ENCODE peak calls at places on chromosome 13, in ten cellular contexts. T, E, F, O, K, C, B, N, X and G are unnamed samples.

GRCh38 chr13:110126391-110126961 is 180.5 kb downstream of the COL4A1 start:
- DNase-seq in C (no peak), B (no peak), T (no peak), N (peak; percentile 32), O (no peak), X (peak; percentile 80), K (peak; percentile 84), E (peak; percentile 90), F (no peak), G (no peak)

GRCh38 chr13:45374917-45375316 is 33.9 kb upstream of the TPT1 start:
- DNase-seq in C (no peak), K (no peak), X (no peak), E (no peak), F (no peak), N (no peak), B (no peak), T (no peak), O (no peak), G (no peak)

GRCh38 chr13:59494560-59494970 is 669.2 kb downstream of the DIAPH3 start:
- DNase-seq in C (no peak), B (no peak), E (peak; percentile 90), O (no peak), F (no peak), K (no peak), T (peak; percentile 19), X (no peak), N (no peak), G (no peak)

GRCh38 chr13:83019986-83020385 is 862.3 kb downstream of the SLITRK1 start:
- DNase-seq in B (no peak), N (no peak), T (no peak), F (no peak), E (no peak), X (no peak), K (no peak), O (no peak), C (no peak), G (no peak)

GRCh38 chr13:20964904-20965303 is 62.4 kb upstream of the XPO4 start:
- DNase-seq in C (no peak), K (no peak), N (no peak), T (no peak), B (no peak), E (no peak), X (no peak), O (no peak), F (no peak), G (no peak)

GRCh38 chr13:33678906-33679657 is 138.9 kb upstream of the RFC3 start:
- DNase-seq in C (peak; percentile 4), O (peak; percentile 93), K (no peak), N (no peak), X (peak; percentile 45), E (peak; percentile 98), B (no peak), T (no peak), F (peak; percentile 94), G (peak; percentile 72)

GRCh38 chr13:28434934-28435333 is 60.0 kb downstream of the FLT1 start:
- DNase-seq in B (no peak), K (no peak), X (no peak), F (no peak), E (no peak), T (no peak), N (no peak), O (no peak), C (no peak), G (no peak)

GRCh38 chr13:21688056-21688455 is 17.2 kb downstream of the FGF9 start:
- DNase-seq in O (no peak), F (no peak), X (no peak), T (no peak), E (no peak), B (no peak), C (no peak), N (no peak), K (no peak), G (no peak)

GRCh38 chr13:79456051-79456450 is 24.9 kb upstream of the NDFIP2 start:
- DNase-seq in T (no peak), E (no peak), X (no peak), B (no peak), K (no peak), C (no peak), O (no peak), N (no peak), F (no peak), G (no peak)

GRCh38 chr13:112874751-112875300 is 94.2 kb upstream of the MCF2L start:
- DNase-seq in C (no peak), F (no peak), N (no peak), K (no peak), O (no peak), X (no peak), E (peak; percentile 64), B (peak; percentile 14), T (no peak), G (no peak)